ENCODE peak calls at places on chromosomes 6 and 20, in four cellular contexts. A, E, D and J are unnamed samples.

GRCh38 chr20:59597240-59597639 is 7.1 kb upstream of the PHACTR3 start:
- DNase-seq in A (no peak), E (no peak), D (no peak), J (no peak)

GRCh38 chr20:50015636-50015992 is 32.8 kb downstream of the SNAI1 start:
- DNase-seq in A (no peak), E (no peak), D (no peak), J (no peak)

GRCh38 chr6:127119361-127120108 is 1.1 kb downstream of the RSPO3 start:
- DNase-seq in A (peak; percentile 76), E (no peak), D (no peak), J (no peak)

GRCh38 chr20:31845300-31845863 is at the start of gene FOXS1:
- DNase-seq in A (peak; percentile 92), E (no peak), D (no peak), J (no peak)

GRCh38 chr6:142871910-142872331 is 73.1 kb downstream of the HIVEP2 start:
- DNase-seq in A (no peak), E (peak; percentile 38), D (no peak), J (peak; percentile 46)

GRCh38 chr6:48177786-48178185 is 66.8 kb upstream of the PTCHD4 start:
- DNase-seq in A (no peak), E (no peak), D (no peak), J (no peak)

GRCh38 chr20:37758332-37758731 is 64.5 kb downstream of the CTNNBL1 start:
- DNase-seq in A (no peak), E (no peak), D (peak; percentile 8), J (no peak)

GRCh38 chr6:78844899-78845298 is 22.5 kb upstream of the IRAK1BP1 start:
- DNase-seq in A (no peak), E (no peak), D (no peak), J (no peak)

GRCh38 chr6:5529015-5529414 is 267.7 kb downstream of the FARS2 start:
- DNase-seq in A (no peak), E (no peak), D (no peak), J (no peak)

GRCh38 chr20:39080326-39080725 is 118.2 kb downstream of the DHX35 start:
- DNase-seq in A (no peak), E (no peak), D (no peak), J (no peak)

GRCh38 chr6:143125455-143125854 is 64.8 kb downstream of the AIG1 start:
- DNase-seq in A (no peak), E (no peak), D (no peak), J (no peak)

GRCh38 chr6:142138876-142139275 is 6.2 kb downstream of the GJE1 start:
- DNase-seq in A (no peak), E (no peak), D (no peak), J (no peak)

GRCh38 chr20:40431611-40432010 is 257.4 kb downstream of the MAFB start:
- DNase-seq in A (no peak), E (no peak), D (no peak), J (no peak)

GRCh38 chr6:130158061-130158460 is 64.7 kb downstream of the SAMD3 start:
- DNase-seq in A (no peak), E (no peak), D (no peak), J (no peak)

GRCh38 chr6:134880487-134881190 is 69.3 kb downstream of the ALDH8A1 start:
- DNase-seq in A (no peak), E (no peak), D (no peak), J (no peak)

GRCh38 chr6:104613416-104614001 is 246.2 kb downstream of the HACE1 start:
- DNase-seq in A (no peak), E (no peak), D (no peak), J (no peak)

GRCh38 chr6:85015396-85015990 is 251.1 kb upstream of the TBX18 start:
- DNase-seq in A (peak; percentile 85), E (peak; percentile 4), D (peak; percentile 79), J (no peak)

GRCh38 chr6:151142676-151143075 is 97.1 kb upstream of the AKAP12 start:
- DNase-seq in A (no peak), E (no peak), D (no peak), J (no peak)

GRCh38 chr6:26457407-26457795 is 354 bp upstream of the BTN2A1 start:
- DNase-seq in A (peak; percentile 78), E (no peak), D (no peak), J (no peak)

GRCh38 chr20:1478566-1478965 is 11.9 kb upstream of the NSFL1C start:
- DNase-seq in A (no peak), E (no peak), D (peak; percentile 42), J (no peak)

GRCh38 chr20:31572042-31572700 is 32.9 kb upstream of the ID1 start:
- DNase-seq in A (no peak), E (no peak), D (no peak), J (no peak)

GRCh38 chr6:109096198-109096597 is 891 bp downstream of the CEP57L1 start:
- DNase-seq in A (no peak), E (no peak), D (no peak), J (no peak)

GRCh38 chr6:2952557-2953095 is 18.7 kb downstream of the SERPINB6 start:
- DNase-seq in A (peak; percentile 93), E (peak; percentile 75), D (peak; percentile 93), J (peak; percentile 65)

GRCh38 chr20:4828830-4829493 is 107.3 kb downstream of the PRND start:
- DNase-seq in A (no peak), E (no peak), D (no peak), J (no peak)

DNA sequence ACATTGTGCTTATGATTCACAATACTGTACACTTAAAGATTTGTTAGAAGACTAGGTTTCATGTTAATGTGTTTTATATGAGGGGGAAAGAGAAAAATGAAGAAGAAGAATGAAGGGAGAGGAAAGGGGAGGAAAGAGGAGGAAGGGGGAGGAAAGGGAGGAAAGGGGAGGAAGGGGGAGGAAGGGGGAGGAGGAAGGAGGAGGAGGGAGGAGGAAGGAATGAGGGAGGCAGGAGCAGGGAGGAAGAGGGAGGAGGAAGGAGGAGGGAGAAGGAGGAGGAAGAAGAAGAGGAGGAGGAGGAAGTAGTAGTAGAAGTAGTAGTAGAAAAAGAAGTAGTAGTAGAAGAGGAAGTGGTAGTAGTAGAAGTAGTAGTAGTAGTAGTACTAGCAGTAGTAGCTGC is 70.6 kb downstream of the COL21A1 start:
- DNase-seq in A (no peak), E (no peak), D (no peak), J (no peak)
- H3K9me3 ChIP-seq in A (no peaks in the 10 kb centered on the region), E (peaks cover 6% of the 10 kb centered on the region), D (peaks cover 20% of the 10 kb centered on the region), J (no peaks in the 10 kb centered on the region)

GRCh38 chr20:56032251-56032650 is 26.9 kb upstream of the CBLN4 start:
- DNase-seq in A (no peak), E (no peak), D (peak; percentile 42), J (no peak)
- H3K9me3 ChIP-seq in A (peaks cover 6% of the 10 kb centered on the region), E (peaks cover 18% of the 10 kb centered on the region), D (peaks cover 12% of the 10 kb centered on the region), J (no peaks in the 10 kb centered on the region)

DNA sequence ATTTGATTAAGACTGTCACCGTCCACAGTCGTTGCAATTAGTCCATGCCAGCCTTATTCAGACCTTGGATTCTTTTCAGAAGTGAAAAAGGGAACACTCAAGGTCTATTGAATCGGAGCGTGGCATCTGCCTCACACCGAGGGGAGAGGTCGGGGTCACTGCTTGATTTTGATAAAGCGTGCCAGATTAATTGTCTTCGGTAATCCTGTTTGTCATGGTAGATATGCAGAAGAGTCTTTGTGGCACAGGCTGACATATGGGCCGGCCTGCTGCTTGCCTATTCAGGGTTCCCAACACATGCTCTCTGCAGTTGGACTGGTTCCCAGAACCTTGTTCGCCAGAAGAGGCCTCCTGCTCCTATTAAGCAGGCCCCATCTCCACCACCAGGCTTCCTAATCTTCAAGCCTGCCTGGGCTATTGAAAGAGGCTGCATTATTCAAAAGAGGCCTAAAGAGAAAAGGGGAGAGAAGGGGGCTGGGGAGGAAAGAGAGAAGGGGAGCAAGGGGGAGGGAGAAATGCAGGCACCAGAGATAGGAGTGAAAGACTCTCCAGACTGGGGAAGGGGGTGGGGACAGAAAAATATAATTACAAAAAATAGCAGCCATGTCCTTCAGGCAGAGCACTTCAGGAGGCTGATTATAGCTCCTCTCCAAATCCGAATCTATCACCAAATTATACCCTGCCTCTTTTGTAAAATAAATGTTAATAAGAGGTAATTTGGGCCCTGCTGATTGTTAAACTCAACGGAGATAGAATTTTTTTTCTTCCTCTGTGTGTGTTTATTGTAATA is 611.3 kb downstream of the HDGFL1 start:
- DNase-seq in A (no peak), E (peak; percentile 74), D (no peak), J (no peak)
- H3K9me3 ChIP-seq in A (no peaks in the 10 kb centered on the region), E (no peaks in the 10 kb centered on the region), D (no peaks in the 10 kb centered on the region), J (no peaks in the 10 kb centered on the region)

GRCh38 chr6:106899697-106900096 is 74.8 kb downstream of the CD24 start:
- DNase-seq in A (no peak), E (no peak), D (no peak), J (no peak)
- H3K9me3 ChIP-seq in A (peaks cover 8% of the 10 kb centered on the region), E (no peaks in the 10 kb centered on the region), D (no peaks in the 10 kb centered on the region), J (peaks cover 2% of the 10 kb centered on the region)

DNA sequence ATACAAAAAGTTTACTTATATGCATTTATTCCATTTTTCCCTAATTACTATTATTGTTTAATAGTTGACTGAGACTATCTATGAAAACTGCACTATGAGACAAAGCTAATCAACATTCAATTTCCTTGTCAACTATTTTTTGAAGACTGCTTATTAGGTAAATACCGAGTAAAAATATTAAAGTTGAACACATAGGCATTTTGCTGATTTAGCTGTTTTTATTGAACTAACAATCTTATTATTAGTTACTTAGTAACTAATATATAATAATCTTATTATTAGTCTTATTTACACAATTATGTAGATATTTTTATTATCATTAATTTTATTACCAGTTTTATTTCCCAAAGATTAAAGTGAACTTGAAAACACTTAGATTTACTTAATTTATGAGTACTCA is 728.8 kb downstream of the TENT5A start:
- DNase-seq in A (no peak), E (no peak), D (no peak), J (no peak)
- H3K9me3 ChIP-seq in A (peaks cover 2% of the 10 kb centered on the region), E (peaks cover 9% of the 10 kb centered on the region), D (no peaks in the 10 kb centered on the region), J (no peaks in the 10 kb centered on the region)